ENCODE peak calls at places on chromosomes 1 and 21, in six cellular contexts. V, C, M, R, Y and D are unnamed samples.

GRCh38 chr1:95003433-95003738 is 69.4 kb downstream of the ALG14 start:
- DNase-seq in V (no peak), C (no peak), M (no peak), R (no peak), Y (no peak), D (no peak)

GRCh38 chr1:41673355-41673754 is 188.9 kb upstream of the EDN2 start:
- DNase-seq in V (no peak), C (no peak), M (no peak), R (no peak), Y (peak; percentile 61), D (peak; percentile 39)

GRCh38 chr1:155478270-155478852 is 84.2 kb downstream of the ASH1L start:
- DNase-seq in V (no peak), C (no peak), M (no peak), R (no peak), Y (no peak), D (no peak)

GRCh38 chr1:41545996-41546938 is 61.8 kb upstream of the EDN2 start:
- DNase-seq in V (no peak), C (no peak), M (no peak), R (no peak), Y (no peak), D (no peak)

GRCh38 chr1:112956503-112957132 is 622 bp upstream of the SLC16A1 start:
- DNase-seq in V (no peak), C (peak; percentile 25), M (no peak), R (no peak), Y (no peak), D (no peak)

GRCh38 chr1:218671573-218671972 is 326.4 kb downstream of the TGFB2 start:
- DNase-seq in V (no peak), C (no peak), M (no peak), R (no peak), Y (no peak), D (no peak)

GRCh38 chr1:86150553-86151055 is 6.0 kb downstream of the COL24A1 start:
- DNase-seq in V (no peak), C (no peak), M (no peak), R (no peak), Y (no peak), D (no peak)

GRCh38 chr21:41170442-41170841 is 2.5 kb downstream of the BACE2 start:
- DNase-seq in V (peak; percentile 59), C (peak; percentile 29), M (peak; percentile 35), R (peak; percentile 58), Y (no peak), D (peak; percentile 31)

GRCh38 chr1:165551469-165551868 is 7.7 kb downstream of the LRRC52 start:
- DNase-seq in V (no peak), C (no peak), M (no peak), R (no peak), Y (no peak), D (no peak)

GRCh38 chr1:43666608-43667007 is 16.7 kb downstream of the KDM4A start:
- DNase-seq in V (no peak), C (no peak), M (no peak), R (no peak), Y (no peak), D (no peak)

GRCh38 chr1:177432897-177433296 is 262.1 kb downstream of the BRINP2 start:
- DNase-seq in V (no peak), C (no peak), M (no peak), R (no peak), Y (no peak), D (no peak)

GRCh38 chr1:156677616-156678596 is 699 bp upstream of the NES start:
- DNase-seq in V (peak; percentile 74), C (peak; percentile 72), M (no peak), R (peak; percentile 74), Y (no peak), D (no peak)

GRCh38 chr1:158149175-158149574 is 31.5 kb upstream of the CD1D start:
- DNase-seq in V (no peak), C (no peak), M (no peak), R (peak; percentile 13), Y (no peak), D (no peak)

GRCh38 chr1:10019561-10019960 is 13.2 kb upstream of the UBE4B start:
- DNase-seq in V (no peak), C (no peak), M (no peak), R (no peak), Y (no peak), D (no peak)

GRCh38 chr1:153903841-153904455 is 18.8 kb downstream of the GATAD2B start:
- DNase-seq in V (no peak), C (no peak), M (no peak), R (no peak), Y (no peak), D (no peak)

GRCh38 chr1:68141079-68141800 is 90.8 kb upstream of the DIRAS3 start:
- DNase-seq in V (peak; percentile 52), C (no peak), M (no peak), R (no peak), Y (no peak), D (no peak)

GRCh38 chr1:17609529-17609928 is 70.0 kb downstream of the ARHGEF10L start:
- DNase-seq in V (no peak), C (no peak), M (no peak), R (no peak), Y (no peak), D (no peak)

GRCh38 chr1:169367686-169368405 is at the start of the genes BLZF1 and NME7:
- DNase-seq in V (peak; percentile 94), C (peak; percentile 94), M (peak; percentile 39), R (peak; percentile 95), Y (peak; percentile 94), D (peak; percentile 50)

GRCh38 chr1:31648633-31649032 is 4.0 kb upstream of the PEF1 start:
- DNase-seq in V (no peak), C (no peak), M (no peak), R (no peak), Y (no peak), D (no peak)

GRCh38 chr1:224211262-224211962 is 28.4 kb downstream of the DEGS1 start:
- DNase-seq in V (no peak), C (peak; percentile 57), M (no peak), R (no peak), Y (no peak), D (no peak)

GRCh38 chr1:22613226-22613918 is 23.1 kb upstream of the C1QA start:
- DNase-seq in V (no peak), C (no peak), M (no peak), R (no peak), Y (no peak), D (no peak)

GRCh38 chr1:152954436-152954835 is 7.4 kb downstream of the SPRR5 start:
- DNase-seq in V (no peak), C (no peak), M (no peak), R (no peak), Y (no peak), D (no peak)

GRCh38 chr1:54982739-54983138 is 2.3 kb downstream of the TMEM61 start:
- DNase-seq in V (no peak), C (peak; percentile 43), M (no peak), R (no peak), Y (no peak), D (no peak)

GRCh38 chr1:193229136-193229535 is 42.7 kb upstream of the B3GALT2 start:
- DNase-seq in V (no peak), C (no peak), M (no peak), R (no peak), Y (no peak), D (no peak)

GRCh38 chr1:32906652-32907051 is 5.5 kb upstream of the TMEM54 start:
- DNase-seq in V (no peak), C (no peak), M (no peak), R (no peak), Y (no peak), D (no peak)

GRCh38 chr1:86231076-86231475 is 74.5 kb upstream of the COL24A1 start:
- DNase-seq in V (no peak), C (no peak), M (no peak), R (no peak), Y (no peak), D (no peak)

GRCh38 chr1:78839704-78840277 is 166.7 kb downstream of the ADGRL4 start:
- DNase-seq in V (peak; percentile 55), C (peak; percentile 23), M (no peak), R (peak; percentile 14), Y (no peak), D (no peak)

DNA sequence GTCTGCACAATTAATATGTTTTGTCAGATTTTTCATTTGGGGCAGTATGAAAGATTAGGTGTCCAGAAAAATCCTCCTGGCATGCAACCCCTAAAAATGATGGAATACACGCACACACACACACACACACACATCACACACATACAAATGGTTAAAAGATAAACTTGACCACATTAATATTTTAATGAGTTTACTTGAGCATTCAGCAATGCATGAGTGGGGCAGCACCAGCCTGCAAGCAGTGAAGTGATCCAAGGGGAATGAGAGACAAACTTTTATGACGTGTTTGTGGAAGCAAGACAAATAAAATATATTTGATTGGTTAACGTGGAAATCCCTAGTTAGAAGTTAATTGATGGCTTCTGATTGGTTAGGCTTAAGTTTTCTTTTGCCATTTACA is 29.1 kb upstream of the SOAT1 start:
- DNase-seq in V (no peak), C (no peak), M (no peak), R (no peak), Y (no peak), D (no peak)
- TF ChIP-seq POLR2A in V (no peak), C (no peak), M (no peak), R (no peak), Y (no peak), D (no peak)

GRCh38 chr1:212712451-212713303 is 13.0 kb upstream of the BATF3 start:
- DNase-seq in V (no peak), C (no peak), M (no peak), R (no peak), Y (no peak), D (no peak)
- TF ChIP-seq POLR2AphosphoS5 in V (no peak), C (no peak), M (no peak), R (no peak), Y (no peak), D (no peak)

DNA sequence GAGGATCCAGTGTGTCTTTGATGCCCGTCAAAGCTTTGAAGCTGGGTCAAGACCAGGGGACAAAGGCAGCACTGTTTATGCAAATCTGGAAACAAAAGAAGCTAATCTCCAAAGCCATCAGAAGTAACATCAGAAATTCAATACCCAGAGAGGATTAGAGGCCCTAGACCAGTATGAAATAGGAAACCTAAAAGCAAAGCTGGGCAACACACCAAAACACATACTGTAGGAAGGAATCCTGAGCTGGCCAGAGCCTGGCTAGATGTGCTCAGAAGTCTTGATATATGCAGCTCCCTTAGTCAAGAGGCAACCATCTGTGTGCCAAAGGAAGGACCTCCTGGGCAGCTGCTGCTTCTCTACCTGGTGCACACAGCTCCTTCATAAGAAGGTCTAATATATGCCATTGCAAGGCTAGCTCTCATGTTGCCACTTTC is 12.3 kb downstream of the COLGALT2 start:
- DNase-seq in V (no peak), C (peak; percentile 80), M (no peak), R (no peak), Y (no peak), D (no peak)
- TF ChIP-seq TAF1 in V (no peak), C (no peak), M (no peak), R (no peak), Y (no peak), D (no peak)

GRCh38 chr1:235157150-235157549 is 3.9 kb downstream of the RBM34 start:
- DNase-seq in V (no peak), C (no peak), M (no peak), R (no peak), Y (no peak), D (no peak)

GRCh38 chr1:235158680-235159079 is 2.4 kb downstream of the RBM34 start:
- DNase-seq in V (no peak), C (no peak), M (no peak), R (no peak), Y (no peak), D (no peak)

GRCh38 chr1:235160395-235160964 is 570 bp downstream of the RBM34 start:
- DNase-seq in V (no peak), C (peak; percentile 50), M (peak; percentile 34), R (no peak), Y (no peak), D (no peak)

GRCh38 chr1:235161685-235162327 is 756 bp upstream of the RBM34 start:
- DNase-seq in V (no peak), C (no peak), M (no peak), R (no peak), Y (no peak), D (no peak)

GRCh38 chr1:235160965-235161684 is at the start of gene RBM34:
- DNase-seq in V (peak; percentile 96), C (peak; percentile 89), M (peak; percentile 81), R (peak; percentile 96), Y (peak; percentile 65), D (peak; percentile 85)
- TF ChIP-seq POLR2A in V (peak; percentile 94), C (peak; percentile 90), M (peak; percentile 96), R (peak; percentile 99), Y (peak; percentile 98), D (peak; percentile 96)